ENCODE peak calls at places on chromosomes 16 and 17, in six cellular contexts. R is SK-MEL-5, L is naive B cell, M is HEK293T, Y is HTR-8/SVneo, F is AG08395. Q is an unnamed sample.

GRCh38 chr16:67104061-67104460 is 5.7 kb upstream of the PHAF1 start:
- DNase-seq in Y (peak), F (no peak), M (peak), L (no peak), R (peak), Q (no peak)

GRCh38 chr16:87966685-87967185 is 15.5 kb downstream of the BANP start:
- DNase-seq in F (peak), M (no peak), Y (no peak), L (no peak), R (no peak), Q (no peak)

GRCh38 chr16:73048292-73049050 is 543 bp upstream of the ZFHX3 start:
- DNase-seq in L (no peak), M (no peak), R (no peak), F (peak), Y (no peak), Q (no peak)

GRCh38 chr17:13871261-13871660 is 198.0 kb upstream of the COX10 start:
- DNase-seq in M (no peak), Y (no peak), R (no peak), F (no peak), L (no peak), Q (no peak)

GRCh38 chr17:2123467-2124251 is 68.8 kb downstream of the HIC1 start:
- DNase-seq in F (peak), L (peak), R (no peak), M (no peak), Y (no peak), Q (no peak)

GRCh38 chr16:11105038-11105903 is 150.7 kb downstream of the SOCS1 start:
- DNase-seq in R (no peak), M (no peak), Y (peak), L (peak), F (peak), Q (no peak)

GRCh38 chr16:52548261-52549010 is 1.5 kb upstream of the TOX3 start:
- DNase-seq in Y (no peak), R (no peak), F (no peak), L (no peak), M (no peak), Q (no peak)

GRCh38 chr17:60392845-60393702 is 1.1 kb upstream of the USP32 start:
- DNase-seq in M (no peak), Y (peak), R (peak), F (no peak), L (peak), Q (no peak)

GRCh38 chr17:39606434-39607056 is 1.2 kb downstream of the NEUROD2 start:
- DNase-seq in Y (no peak), R (no peak), M (no peak), F (no peak), L (no peak), Q (no peak)

Q was measured in NCI-H1694.